ENCODE peak calls at places on chromosome 3, in ten cellular contexts. I is NCI-H748 treated with DMSO at 0.1 percent for 48 hours; X is astrocyte of the hippocampus; V is activated CD8-positive, alpha-beta memory T cell treated with anti-CD3 and anti-CD28 coated beads, Interleukin-2, amount 50 U/mL, for 4 hours; M is type B pancreatic cell; A is GM23338; L is occipital lobe; H is DMS79; T is HEK293T; W is MCF 10A. R is an unnamed sample.

GRCh38 chr3:111373239-111373638 is 168.8 kb upstream of the CD96 start:
- DNase-seq in L (no peak), H (no peak), I (no peak), V (no peak), A (no peak), M (no peak), X (no peak), W (no peak), T (no peak), R (no peak)

GRCh38 chr3:18111702-18112311 is 313.3 kb downstream of the SATB1 start:
- DNase-seq in T (peak), V (no peak), A (peak), L (no peak), M (no peak), X (peak), H (no peak), I (peak), W (peak), R (no peak)

GRCh38 chr3:187922704-187923393 is 177.6 kb upstream of the BCL6 start:
- DNase-seq in W (no peak), A (no peak), H (no peak), V (no peak), I (no peak), T (no peak), M (no peak), L (no peak), X (peak), R (no peak)

GRCh38 chr3:45224824-45225464 is 1.1 kb downstream of the TMEM158 start:
- DNase-seq in L (peak), A (peak), V (no peak), H (no peak), W (peak), T (peak), X (peak), I (peak), M (peak), R (no peak)

GRCh38 chr3:65412591-65412990 is 626.1 kb downstream of the MAGI1 start:
- DNase-seq in T (peak), V (no peak), L (no peak), I (no peak), H (peak), A (peak), X (peak), M (no peak), W (peak), R (no peak)

GRCh38 chr3:101193957-101194356 is 126.4 kb downstream of the IMPG2 start:
- DNase-seq in T (no peak), H (no peak), X (no peak), A (no peak), W (peak), I (no peak), M (no peak), V (no peak), L (no peak), R (no peak)

GRCh38 chr3:156605686-156606605 is 51.0 kb upstream of the SSR3 start:
- DNase-seq in T (peak), A (peak), X (peak), L (no peak), M (no peak), W (no peak), H (no peak), V (no peak), I (peak), R (no peak)

GRCh38 chr3:155963557-155963956 is 93.1 kb downstream of the GMPS start:
- DNase-seq in V (no peak), H (no peak), M (no peak), X (peak), L (no peak), I (no peak), W (no peak), A (no peak), T (no peak), R (no peak)

GRCh38 chr3:196501316-196502064 is 2.1 kb downstream of the RNF168 start:
- DNase-seq in T (no peak), X (peak), L (no peak), W (peak), M (no peak), V (peak), A (peak), I (no peak), H (no peak), R (no peak)

GRCh38 chr3:42501681-42502428 is 588 bp upstream of the VIPR1 start:
- DNase-seq in A (peak), L (no peak), X (peak), V (peak), H (no peak), T (no peak), I (peak), W (peak), M (peak), R (peak)

GRCh38 chr3:15287565-15288330 is 44.6 kb downstream of the SH3BP5 start:
- DNase-seq in H (no peak), V (no peak), X (peak), M (no peak), L (no peak), I (no peak), A (no peak), W (peak), T (no peak), R (peak)

GRCh38 chr3:25080461-25080860 is 347.6 kb upstream of the RARB start:
- DNase-seq in W (no peak), T (no peak), A (no peak), M (no peak), V (no peak), H (no peak), I (no peak), X (no peak), L (no peak), R (no peak)

GRCh38 chr3:129116482-129116946 is 5.1 kb downstream of the RAB43 start:
- DNase-seq in H (no peak), M (no peak), T (no peak), V (no peak), A (peak), W (no peak), I (no peak), L (no peak), X (no peak), R (no peak)

GRCh38 chr3:16474304-16474703 is 39.2 kb downstream of the RFTN1 start:
- DNase-seq in V (no peak), I (peak), M (no peak), L (no peak), W (no peak), T (no peak), H (no peak), A (no peak), X (peak), R (no peak)

GRCh38 chr3:195154793-195155535 is 116.0 kb downstream of the XXYLT1 start:
- DNase-seq in X (peak), W (peak), M (no peak), L (peak), T (peak), I (no peak), V (no peak), A (peak), H (peak), R (no peak)

GRCh38 chr3:72375237-72376154 is 472.7 kb downstream of the SHQ1 start:
- DNase-seq in A (peak), H (no peak), W (no peak), V (peak), I (no peak), M (no peak), L (no peak), T (no peak), X (no peak), R (no peak)

GRCh38 chr3:149333518-149333859 is at the start of gene TM4SF18:
- DNase-seq in A (peak), W (no peak), X (peak), V (no peak), I (no peak), L (no peak), M (no peak), H (no peak), T (no peak), R (no peak)

GRCh38 chr3:64467255-64467944 is 220.4 kb downstream of the ADAMTS9 start:
- DNase-seq in W (no peak), T (no peak), X (no peak), H (no peak), M (no peak), L (no peak), I (no peak), A (no peak), V (no peak), R (no peak)

GRCh38 chr3:12557472-12558105 is 702 bp downstream of the MKRN2 start:
- DNase-seq in L (no peak), I (no peak), H (no peak), A (no peak), W (peak), T (no peak), X (peak), M (no peak), V (no peak), R (no peak)

GRCh38 chr3:13346481-13347389 is 73.4 kb downstream of the NUP210 start:
- DNase-seq in M (no peak), A (peak), T (no peak), V (peak), I (no peak), X (no peak), W (no peak), H (peak), L (peak), R (no peak)

GRCh38 chr3:53589201-53589600 is 94.8 kb downstream of the CACNA1D start:
- DNase-seq in X (no peak), V (no peak), T (no peak), L (no peak), I (no peak), A (no peak), H (no peak), M (no peak), W (no peak), R (peak)

GRCh38 chr3:141030296-141030695 is 20.9 kb upstream of the SPSB4 start:
- DNase-seq in I (no peak), A (no peak), X (no peak), V (no peak), L (no peak), H (no peak), W (no peak), M (no peak), T (no peak), R (no peak)

GRCh38 chr3:11907667-11908660 is 61.3 kb upstream of the TAMM41 start:
- DNase-seq in L (no peak), H (no peak), T (no peak), I (no peak), W (no peak), M (no peak), X (peak), A (no peak), V (no peak), R (no peak)

GRCh38 chr3:184062637-184063036 is 9.8 kb downstream of the HTR3C start:
- DNase-seq in T (no peak), X (no peak), M (no peak), W (no peak), V (no peak), H (no peak), I (no peak), A (no peak), L (no peak), R (no peak)